ENCODE peak calls at places on chromosomes 1 and 21, in five cellular contexts. Q, J, E, N and L are unnamed samples.
A peak's percentile ranks its signal among the peaks of the same experiment; 100 is the strongest.

GRCh38 chr1:200894712-200895447 is at the start of gene INAVA:
- DNase-seq in E (no peak), N (no peak), J (no peak), Q (no peak), L (no peak)

GRCh38 chr1:42480921-42481320 is 17.8 kb downstream of the CCDC30 start:
- DNase-seq in N (no peak), E (no peak), Q (no peak), J (no peak), L (no peak)

GRCh38 chr1:161013591-161014513 is 7.1 kb downstream of the F11R start:
- DNase-seq in Q (peak; percentile 87), E (no peak), N (no peak), J (peak; percentile 85), L (peak; percentile 83)

GRCh38 chr1:41918450-41919043 is at the start of gene HIVEP3:
- DNase-seq in J (no peak), Q (peak; percentile 63), N (no peak), E (peak; percentile 51), L (no peak)

GRCh38 chr1:154755858-154756730 is 114.0 kb downstream of the KCNN3 start:
- DNase-seq in N (no peak), Q (peak; percentile 40), J (peak; percentile 36), E (no peak), L (no peak)

GRCh38 chr1:186763107-186763506 is 65.6 kb upstream of the PLA2G4A start:
- DNase-seq in E (no peak), Q (peak; percentile 82), N (no peak), J (peak; percentile 83), L (no peak)

GRCh38 chr21:44291936-44292811 is 6.5 kb downstream of the AIRE start:
- DNase-seq in J (no peak), Q (no peak), E (no peak), N (no peak), L (no peak)

GRCh38 chr21:37742115-37742514 is 174.1 kb downstream of the KCNJ6 start:
- DNase-seq in E (no peak), J (no peak), Q (no peak), N (no peak), L (no peak)

GRCh38 chr21:30620522-30620921 is at the start of gene KRTAP20-4:
- DNase-seq in N (no peak), E (no peak), Q (no peak), J (no peak), L (no peak)

GRCh38 chr1:36156329-36157114 is 562 bp downstream of the MAP7D1 start:
- DNase-seq in N (no peak), J (peak; percentile 47), Q (peak; percentile 82), E (peak; percentile 90), L (peak; percentile 90)

GRCh38 chr21:14319805-14320204 is 63.1 kb downstream of the HSPA13 start:
- DNase-seq in N (no peak), E (no peak), J (no peak), Q (no peak), L (no peak)

GRCh38 chr1:12620142-12620865 is 2.3 kb upstream of the DHRS3 start:
- DNase-seq in N (no peak), Q (no peak), J (no peak), E (no peak), L (no peak)

GRCh38 chr1:160862151-160863061 is at the start of gene CD244:
- DNase-seq in Q (no peak), E (no peak), N (no peak), J (no peak), L (peak; percentile 43)

DNA sequence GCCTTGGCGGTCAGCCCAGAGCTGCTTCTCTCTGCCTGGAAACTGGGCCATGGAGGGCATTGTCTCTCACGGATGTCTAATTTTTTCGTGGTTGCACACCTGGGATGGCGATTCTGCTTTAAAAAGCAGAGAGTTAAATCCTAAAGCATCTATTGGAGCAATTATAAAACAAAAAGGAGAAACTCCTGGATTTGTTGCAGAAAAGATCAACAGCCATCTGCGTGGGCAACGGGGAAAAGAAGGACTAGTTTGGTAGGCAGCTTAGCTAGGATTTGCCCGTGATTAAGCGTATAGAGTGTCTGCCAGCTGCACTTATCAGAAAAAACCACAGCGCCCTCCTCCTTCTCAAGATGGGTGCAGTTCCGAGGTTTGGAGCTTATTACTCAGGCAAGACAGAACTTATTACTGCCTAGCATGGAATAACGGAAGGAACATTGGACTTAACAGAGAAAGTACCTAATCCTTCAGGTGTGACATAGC is 524 bp upstream of the SLC25A24 start:
- DNase-seq in N (no peak), E (no peak), J (peak; percentile 79), Q (peak; percentile 65), L (no peak)
- H3K4ac ChIP-seq in N (no peak overlapping the region), E (no peak overlapping the region), J (peak overlapping the region; percentile 88), Q (peak overlapping the region; percentile 58), L (no peak overlapping the region)

DNA sequence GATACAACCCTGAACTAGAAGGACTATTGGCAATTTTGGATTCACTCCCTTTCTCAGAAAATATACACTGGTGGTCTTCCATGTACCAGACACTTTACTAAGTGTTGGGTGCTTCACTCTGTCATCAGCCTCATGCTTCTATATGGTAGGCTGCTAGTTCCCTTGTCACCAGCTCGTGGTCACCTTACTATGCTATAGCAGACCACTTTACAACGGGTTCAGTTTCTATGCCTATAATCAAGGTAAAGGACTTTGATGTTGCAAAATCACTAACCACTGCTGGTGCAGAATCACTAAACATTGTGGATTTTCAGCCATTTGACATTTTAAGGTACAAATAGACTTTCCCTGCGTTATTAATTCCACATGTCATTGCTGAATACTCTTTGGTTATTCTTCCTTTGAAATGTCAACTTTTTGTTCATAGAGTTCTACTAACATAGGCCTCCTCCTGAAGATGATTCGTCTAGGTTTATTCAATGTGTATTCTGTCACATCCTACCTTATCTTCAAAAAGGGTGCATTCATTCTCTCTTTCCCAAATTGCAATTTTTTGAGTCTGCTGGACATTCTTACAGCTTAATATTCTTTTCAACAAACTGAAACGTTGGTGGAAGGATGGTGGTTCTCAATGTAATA is 78.3 kb downstream of the LRRC8C start:
- DNase-seq in N (no peak), J (no peak), E (no peak), Q (no peak), L (no peak)
- H3K14ac ChIP-seq in N (no peak overlapping the region), J (no peak overlapping the region), E (no peak overlapping the region), Q (no peak overlapping the region), L (no peak overlapping the region)

GRCh38 chr1:39898146-39898545 is 3.6 kb downstream of the MYCL start:
- DNase-seq in Q (no peak), J (no peak), N (no peak), E (peak; percentile 47), L (peak; percentile 61)
- H2BK15ac ChIP-seq in Q (no peak overlapping the region), J (no peak overlapping the region), N (no peak overlapping the region), E (no peak overlapping the region), L (no peak overlapping the region)

GRCh38 chr1:6614953-6615785 is 1.6 kb downstream of the PHF13 start:
- DNase-seq in J (no peak), N (no peak), Q (no peak), E (no peak), L (no peak)
- H3K4ac ChIP-seq in J (peak overlapping the region; percentile 48), N (no peak overlapping the region), Q (no peak overlapping the region), E (no peak overlapping the region), L (no peak overlapping the region)

DNA sequence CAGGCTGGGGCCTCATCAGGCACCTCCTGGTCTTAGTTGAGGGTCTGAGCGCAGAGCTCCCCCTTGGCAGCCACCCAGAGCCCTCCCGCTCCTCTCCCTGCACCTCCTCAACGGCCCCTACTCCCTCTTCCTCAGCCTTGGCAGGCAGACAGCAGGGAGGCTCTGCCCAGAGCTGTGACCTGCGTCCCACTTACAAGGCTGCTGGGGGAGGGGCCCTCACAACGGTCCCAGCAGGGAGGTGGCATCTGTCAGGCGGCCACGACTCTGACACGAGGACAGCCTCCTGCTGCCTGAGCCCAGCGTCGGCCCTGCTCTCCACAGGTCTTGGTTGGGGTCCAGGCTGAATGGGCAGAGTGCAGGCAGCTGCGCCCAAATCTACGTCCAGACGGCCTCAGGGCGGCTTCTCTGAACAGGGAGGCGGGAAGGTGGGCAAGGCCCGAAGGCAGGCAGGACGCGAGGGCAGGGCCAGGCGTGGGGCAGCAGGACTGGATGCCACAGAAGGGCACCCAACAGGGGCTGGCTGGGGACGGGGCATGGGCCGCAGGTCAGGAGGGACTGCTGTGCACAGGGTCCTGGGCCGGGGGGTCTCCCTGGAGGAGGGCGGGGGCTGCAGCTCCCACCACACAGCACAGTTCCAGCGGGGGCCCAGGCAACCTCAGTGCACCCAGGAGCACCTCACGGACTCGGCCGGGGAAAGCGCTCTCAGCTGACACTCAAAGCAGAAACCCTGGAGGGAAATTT is 7.5 kb downstream of the SLC19A1 start:
- DNase-seq in Q (no peak), E (no peak), N (no peak), J (no peak), L (no peak)
- H3K14ac ChIP-seq in Q (no peak overlapping the region), E (peak overlapping the region; percentile 63), N (no peak overlapping the region), J (no peak overlapping the region), L (no peak overlapping the region)

DNA sequence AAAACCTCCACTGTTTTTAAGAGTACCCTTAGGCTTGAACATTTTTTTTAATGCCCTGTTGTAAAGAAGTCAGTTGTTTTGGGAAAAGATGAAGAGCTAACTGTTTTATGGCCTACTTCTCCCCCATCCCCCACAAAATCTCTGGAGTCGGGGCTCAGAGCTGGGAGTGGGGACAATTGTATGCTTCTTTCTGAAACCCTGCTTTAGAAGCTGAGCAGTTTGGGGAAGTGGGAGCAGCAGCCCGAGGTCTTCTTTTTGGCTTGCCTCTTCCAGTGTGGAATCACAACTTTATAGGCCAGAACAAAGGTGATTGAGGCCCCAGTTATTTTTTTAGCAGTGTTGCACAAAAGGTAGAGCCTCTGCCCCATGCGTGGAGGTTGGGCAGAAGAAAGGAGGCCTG is 25.2 kb downstream of the PPP2R5A start:
- DNase-seq in E (no peak), N (no peak), J (no peak), Q (no peak), L (no peak)
- H2BK15ac ChIP-seq in E (no peak overlapping the region), N (no peak overlapping the region), J (no peak overlapping the region), Q (no peak overlapping the region), L (no peak overlapping the region)

DNA sequence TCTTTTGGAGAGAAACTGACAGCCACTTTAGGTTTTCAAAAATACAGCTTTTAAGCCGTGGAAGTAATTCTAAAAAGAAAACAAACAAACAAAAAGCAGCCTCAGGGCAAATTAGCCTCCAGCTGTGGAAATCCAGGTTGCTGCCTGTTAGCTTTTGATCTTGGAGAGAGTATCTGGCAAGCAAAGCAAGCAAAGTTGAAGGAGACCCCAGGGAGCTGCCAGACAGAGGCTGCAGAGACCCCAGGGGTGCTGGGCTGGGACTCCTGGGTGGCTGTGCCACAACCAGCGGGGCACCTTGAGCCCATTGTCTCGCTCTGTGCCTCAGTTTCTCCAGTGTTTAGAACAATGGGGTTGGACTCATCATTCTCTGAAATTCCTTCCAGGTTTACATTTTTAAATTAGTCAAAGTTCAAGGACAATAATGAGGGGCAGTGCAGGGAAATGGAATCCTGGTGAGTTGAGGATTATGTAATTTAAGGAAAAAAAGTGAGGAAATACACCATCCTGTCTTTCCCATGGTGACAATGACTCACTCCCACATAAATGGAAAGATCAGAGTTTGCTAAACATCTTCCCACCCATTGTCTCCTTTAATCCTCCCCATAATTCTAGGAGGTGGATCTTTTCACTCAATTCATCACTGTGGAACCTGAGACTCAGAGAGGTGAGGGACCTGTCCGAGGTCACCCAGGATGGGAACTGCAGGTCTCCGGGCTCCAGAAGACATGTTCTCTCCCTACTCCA is 480.5 kb downstream of the MATN1 start:
- DNase-seq in N (no peak), E (no peak), J (no peak), Q (no peak), L (no peak)
- H3K4ac ChIP-seq in N (no peak overlapping the region), E (no peak overlapping the region), J (no peak overlapping the region), Q (no peak overlapping the region), L (no peak overlapping the region)

GRCh38 chr1:8133190-8133589 is 107.1 kb upstream of the ERRFI1 start:
- DNase-seq in E (no peak), Q (peak; percentile 25), N (no peak), J (no peak), L (no peak)
- H3K14ac ChIP-seq in E (no peak overlapping the region), Q (no peak overlapping the region), N (no peak overlapping the region), J (peak overlapping the region; percentile 61), L (no peak overlapping the region)

GRCh38 chr1:162488219-162488618 is 9.4 kb upstream of the UHMK1 start:
- DNase-seq in E (no peak), N (no peak), Q (no peak), J (no peak), L (no peak)
- H2BK15ac ChIP-seq in E (no peak overlapping the region), N (no peak overlapping the region), Q (no peak overlapping the region), J (no peak overlapping the region), L (no peak overlapping the region)